ENCODE peak calls at places on chromosomes 13 and 19, in six cellular contexts. D is mammary epithelial cell, E is neural crest cell, A is cardiac muscle cell, I is IMR-90, Q is GM20000. Z is an unnamed sample.
A peak's percentile ranks its signal among the peaks of the same experiment; 100 is the strongest.

GRCh38 chr19:31185261-31185660 is 164.0 kb downstream of the TSHZ3 start:
- DNase-seq in I (no peak), Q (no peak), A (no peak), D (no peak), E (no peak), Z (no peak)

GRCh38 chr13:99296270-99296865 is 10.8 kb downstream of the GPR183 start:
- DNase-seq in Q (no peak), I (peak; percentile 24), A (no peak), E (no peak), D (no peak), Z (no peak)

GRCh38 chr13:110775576-110775975 is 62.1 kb downstream of the ING1 start:
- DNase-seq in E (no peak), A (no peak), Q (no peak), D (no peak), I (no peak), Z (no peak)

GRCh38 chr13:28558126-28558525 is 63.2 kb upstream of the FLT1 start:
- DNase-seq in Q (no peak), E (no peak), A (no peak), D (no peak), I (peak; percentile 97), Z (no peak)

GRCh38 chr19:29645911-29646310 is 19.4 kb upstream of the PLEKHF1 start:
- DNase-seq in E (no peak), D (peak; percentile 72), I (peak; percentile 34), Q (no peak), A (no peak), Z (no peak)

GRCh38 chr19:19042732-19043274 is 9.4 kb downstream of the ARMC6 start:
- DNase-seq in A (no peak), E (no peak), I (no peak), Q (no peak), D (no peak), Z (no peak)

GRCh38 chr19:46221981-46222610 is 7.4 kb upstream of the IGFL1 start:
- DNase-seq in D (peak; percentile 90), I (peak; percentile 34), E (no peak), Q (no peak), A (peak; percentile 68), Z (no peak)

GRCh38 chr19:7000816-7001215 is 20.4 kb downstream of the MBD3L2B start:
- DNase-seq in E (no peak), D (no peak), I (no peak), Q (no peak), A (no peak), Z (no peak)

GRCh38 chr13:93309886-93310520 is 83.4 kb downstream of the GPC6 start:
- DNase-seq in A (peak; percentile 27), Q (no peak), E (peak; percentile 6), I (peak; percentile 51), D (peak; percentile 90), Z (no peak)

GRCh38 chr13:48902421-48902820 is 73.3 kb upstream of the FNDC3A start:
- DNase-seq in E (no peak), Q (no peak), A (peak; percentile 5), I (peak; percentile 19), D (peak; percentile 60), Z (no peak)

DNA sequence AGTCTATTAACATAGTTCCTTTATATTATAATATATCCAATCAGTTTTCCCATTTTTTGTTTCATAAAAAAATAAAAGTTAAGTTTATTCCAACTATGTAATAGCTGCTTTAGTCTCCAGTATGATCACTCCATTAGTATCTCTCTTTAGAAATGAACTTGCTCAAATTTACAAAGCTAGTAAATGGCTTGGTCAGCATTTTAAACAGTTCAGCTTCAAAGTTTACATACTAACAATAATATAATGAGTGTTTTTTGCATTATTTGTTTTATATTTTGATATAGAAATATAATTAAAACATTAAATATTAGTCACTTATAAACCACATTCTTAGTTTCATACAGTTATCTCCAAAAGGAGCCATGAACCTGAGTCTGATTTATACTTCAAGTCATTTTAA is 1073.8 kb downstream of the SLITRK5 start:
- DNase-seq in A (no peak), I (no peak), Q (no peak), E (no peak), D (no peak), Z (no peak)
- TF ChIP-seq CTCF in A (no peak), I (no peak), Q (no peak), E (no peak), D (no peak), Z (no peak)

GRCh38 chr13:31947105-31947504 is 84.5 kb upstream of the FRY start:
- DNase-seq in Q (no peak), E (no peak), D (no peak), A (no peak), I (no peak), Z (no peak)
- TF ChIP-seq CTCF in Q (peak; percentile 6), E (no peak), D (no peak), A (no peak), I (no peak), Z (no peak)

DNA sequence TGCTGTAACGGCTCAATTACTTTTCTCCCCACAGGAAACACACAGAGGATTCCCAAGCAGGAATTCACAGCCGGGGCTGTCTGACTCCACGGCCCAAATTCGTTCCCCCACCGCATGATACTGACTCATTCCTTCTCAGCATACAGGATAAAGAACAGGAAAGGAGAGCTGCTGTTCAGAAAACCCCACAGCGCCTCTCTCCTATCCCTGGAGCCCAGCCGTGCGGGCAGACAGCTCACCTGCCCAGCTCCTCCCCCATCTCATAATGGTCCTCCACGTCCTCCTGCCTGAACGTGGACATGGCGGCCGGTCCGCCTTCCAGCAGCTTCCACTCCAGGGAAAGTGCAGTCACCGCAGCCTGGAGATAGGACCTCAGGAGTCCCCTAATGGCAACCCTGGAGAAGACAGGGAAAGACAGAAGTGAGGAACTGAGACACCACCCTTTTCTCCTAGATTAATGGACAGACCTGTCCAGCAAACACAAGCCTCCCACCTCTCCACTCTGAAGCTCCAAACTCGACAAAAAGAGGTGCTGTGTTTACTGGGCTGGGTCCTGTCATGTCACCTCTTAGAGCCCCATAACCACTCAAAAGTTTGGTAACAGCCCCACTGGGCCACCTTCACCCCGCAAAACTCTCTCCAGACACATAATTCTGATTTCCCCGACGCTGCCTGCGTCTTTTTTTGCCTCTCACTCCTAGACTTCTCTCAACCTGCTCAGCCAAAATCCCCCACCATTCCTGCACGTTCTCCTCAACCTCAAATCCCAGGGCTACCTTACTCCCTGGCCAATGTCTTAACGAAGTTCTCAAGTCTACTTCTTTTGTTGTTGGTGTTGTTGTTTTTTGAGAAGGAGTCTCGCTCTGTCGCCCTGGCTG is 1.2 kb downstream of the DAPK3 start:
- DNase-seq in A (peak; percentile 63), D (peak; percentile 95), E (no peak), I (peak; percentile 82), Q (no peak), Z (no peak)
- TF ChIP-seq CTCF in A (peak; percentile 24), D (peak; percentile 31), E (peak; percentile 31), I (peak; percentile 35), Q (no peak), Z (no peak)

GRCh38 chr13:26200811-26201210 is 21.3 kb downstream of the RNF6 start:
- DNase-seq in A (no peak), E (no peak), Q (no peak), D (no peak), I (no peak), Z (no peak)

GRCh38 chr13:26197298-26197697 is 24.8 kb downstream of the RNF6 start:
- DNase-seq in E (no peak), D (no peak), A (no peak), Q (no peak), I (no peak), Z (no peak)

GRCh38 chr13:26202365-26202972 is 19.6 kb downstream of the RNF6 start:
- DNase-seq in D (no peak), I (peak; percentile 64), A (no peak), Q (no peak), E (no peak), Z (no peak)

GRCh38 chr13:26198116-26198515 is 24.0 kb downstream of the RNF6 start:
- DNase-seq in I (no peak), E (no peak), Q (no peak), D (no peak), A (no peak), Z (no peak)
- TF ChIP-seq CTCF in I (no peak), E (no peak), Q (no peak), D (no peak), A (no peak), Z (no peak)

DNA sequence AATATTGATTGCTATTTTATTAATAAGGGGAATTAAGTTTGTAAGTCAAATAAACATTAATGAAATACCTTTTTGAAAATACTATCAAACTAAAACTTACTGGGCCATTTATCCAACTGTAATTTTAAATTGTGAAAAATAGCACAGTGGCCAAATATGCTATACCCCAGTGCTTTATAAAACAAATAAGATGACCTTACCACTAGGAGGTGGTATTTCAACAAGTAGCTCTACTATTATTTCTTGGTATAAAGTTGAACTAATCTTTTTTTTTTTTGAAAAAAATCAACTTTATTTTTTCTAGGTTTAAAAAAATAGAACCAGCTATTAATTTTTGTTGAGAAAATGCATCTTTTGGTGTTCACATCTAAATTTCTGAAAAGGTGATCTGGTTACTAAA is 14.7 kb downstream of the LACC1 start:
- DNase-seq in E (no peak), Q (no peak), I (no peak), D (no peak), A (no peak), Z (no peak)
- TF ChIP-seq CTCF in E (peak; percentile 55), Q (no peak), I (peak; percentile 30), D (peak; percentile 31), A (peak; percentile 13), Z (no peak)

GRCh38 chr19:12400618-12401502 is at the start of gene ZNF799:
- DNase-seq in E (peak; percentile 84), Q (peak; percentile 87), A (peak; percentile 93), I (peak; percentile 95), D (peak; percentile 98), Z (peak; percentile 86)
- TF ChIP-seq CTCF in E (peak; percentile 38), Q (no peak), A (peak; percentile 1), I (peak; percentile 3), D (peak; percentile 11), Z (no peak)

Z was measured in mesothelial cell of epicardium.